ENCODE peak calls at places on chromosomes 4 and X, in nine cellular contexts. One of them, this sample, is unnamed.

GRCh38 chrX:82458207-82458754 is 1049.8 kb upstream of the POU3F4 start:
- DNase-seq in T-helper 1 cell: no peak
- DNase-seq in HTR-8/SVneo: no peak
- DNase-seq in DMS153: no peak
- DNase-seq in nucleus accumbens: no peak
- DNase-seq in T-cell: no peak
- DNase-seq in GM13977: no peak
- DNase-seq in brain microvascular endothelial cell: no peak
- DNase-seq in lung: no peak
- DNase-seq in this sample: no peak

GRCh38 chrX:152958047-152958446 is 35.9 kb downstream of the PNMA5 start:
- DNase-seq in T-helper 1 cell: peak
- DNase-seq in HTR-8/SVneo: no peak
- DNase-seq in DMS153: no peak
- DNase-seq in nucleus accumbens: no peak
- DNase-seq in T-cell: no peak
- DNase-seq in GM13977: no peak
- DNase-seq in brain microvascular endothelial cell: no peak
- DNase-seq in lung: no peak
- DNase-seq in this sample: no peak

GRCh38 chr4:4781936-4782754 is 77.3 kb upstream of the MSX1 start:
- DNase-seq in T-helper 1 cell: no peak
- DNase-seq in HTR-8/SVneo: no peak
- DNase-seq in DMS153: no peak
- DNase-seq in nucleus accumbens: no peak
- DNase-seq in T-cell: no peak
- DNase-seq in GM13977: no peak
- DNase-seq in brain microvascular endothelial cell: no peak
- DNase-seq in lung: no peak
- DNase-seq in this sample: no peak

GRCh38 chr4:184825394-184826314 is at the start of gene ACSL1:
- DNase-seq in T-helper 1 cell: peak
- DNase-seq in HTR-8/SVneo: peak
- DNase-seq in DMS153: peak
- DNase-seq in nucleus accumbens: peak
- DNase-seq in T-cell: peak
- DNase-seq in GM13977: peak
- DNase-seq in brain microvascular endothelial cell: peak
- DNase-seq in lung: peak
- DNase-seq in this sample: peak

GRCh38 chr4:58711039-58711438 is 1600.9 kb upstream of the IGFBP7 start:
- DNase-seq in T-helper 1 cell: no peak
- DNase-seq in HTR-8/SVneo: no peak
- DNase-seq in DMS153: no peak
- DNase-seq in nucleus accumbens: no peak
- DNase-seq in T-cell: no peak
- DNase-seq in GM13977: no peak
- DNase-seq in brain microvascular endothelial cell: no peak
- DNase-seq in lung: no peak
- DNase-seq in this sample: no peak

GRCh38 chrX:22559506-22559905 is 286.8 kb downstream of the CBLL2 start:
- DNase-seq in T-helper 1 cell: no peak
- DNase-seq in HTR-8/SVneo: no peak
- DNase-seq in DMS153: no peak
- DNase-seq in nucleus accumbens: no peak
- DNase-seq in T-cell: no peak
- DNase-seq in GM13977: no peak
- DNase-seq in brain microvascular endothelial cell: no peak
- DNase-seq in lung: no peak
- DNase-seq in this sample: no peak

GRCh38 chrX:1749499-1749898 is 134.6 kb downstream of the ASMT start:
- DNase-seq in T-helper 1 cell: no peak
- DNase-seq in HTR-8/SVneo: no peak
- DNase-seq in DMS153: no peak
- DNase-seq in nucleus accumbens: no peak
- DNase-seq in T-cell: no peak
- DNase-seq in GM13977: no peak
- DNase-seq in brain microvascular endothelial cell: no peak
- DNase-seq in lung: no peak
- DNase-seq in this sample: no peak

GRCh38 chrX:53086464-53086863 is 4.3 kb downstream of the TSPYL2 start:
- DNase-seq in T-helper 1 cell: no peak
- DNase-seq in HTR-8/SVneo: no peak
- DNase-seq in DMS153: no peak
- DNase-seq in nucleus accumbens: no peak
- DNase-seq in T-cell: no peak
- DNase-seq in GM13977: no peak
- DNase-seq in brain microvascular endothelial cell: no peak
- DNase-seq in lung: peak
- DNase-seq in this sample: no peak

GRCh38 chr4:7513731-7514130 is 79.0 kb upstream of the PSAPL1 start:
- DNase-seq in T-helper 1 cell: no peak
- DNase-seq in HTR-8/SVneo: peak
- DNase-seq in DMS153: no peak
- DNase-seq in nucleus accumbens: no peak
- DNase-seq in T-cell: no peak
- DNase-seq in GM13977: no peak
- DNase-seq in brain microvascular endothelial cell: peak
- DNase-seq in lung: no peak
- DNase-seq in this sample: no peak

GRCh38 chrX:31629195-31629594 is 557.4 kb upstream of the FTHL17 start:
- DNase-seq in T-helper 1 cell: no peak
- DNase-seq in HTR-8/SVneo: no peak
- DNase-seq in DMS153: no peak
- DNase-seq in nucleus accumbens: no peak
- DNase-seq in T-cell: no peak
- DNase-seq in GM13977: no peak
- DNase-seq in brain microvascular endothelial cell: no peak
- DNase-seq in lung: no peak
- DNase-seq in this sample: no peak

GRCh38 chr4:184384056-184384809 is 90.1 kb downstream of the IRF2 start:
- DNase-seq in T-helper 1 cell: peak
- DNase-seq in HTR-8/SVneo: peak
- DNase-seq in DMS153: no peak
- DNase-seq in nucleus accumbens: no peak
- DNase-seq in T-cell: no peak
- DNase-seq in GM13977: peak
- DNase-seq in brain microvascular endothelial cell: peak
- DNase-seq in lung: peak
- DNase-seq in this sample: no peak

GRCh38 chrX:57137481-57137880 is 284 bp upstream of the SPIN2A start:
- DNase-seq in T-helper 1 cell: no peak
- DNase-seq in HTR-8/SVneo: no peak
- DNase-seq in DMS153: no peak
- DNase-seq in nucleus accumbens: no peak
- DNase-seq in T-cell: no peak
- DNase-seq in GM13977: no peak
- DNase-seq in brain microvascular endothelial cell: no peak
- DNase-seq in lung: no peak
- DNase-seq in this sample: no peak